ENCODE peak calls at places on chromosomes 7 and 10, in five cellular contexts. One of them, this sample, is unnamed.

GRCh38 chr10:132752378-132752777 is 33.6 kb downstream of the NKX6-2 start:
- DNase-seq in mammary epithelial cell: no peak
- DNase-seq in H9: no peak
- DNase-seq in SK-N-SH: no peak
- DNase-seq in neuronal stem cell: no peak
- DNase-seq in this sample: no peak

GRCh38 chr10:115861864-115862263 is 411.1 kb downstream of the GFRA1 start:
- DNase-seq in mammary epithelial cell: peak
- DNase-seq in H9: no peak
- DNase-seq in SK-N-SH: no peak
- DNase-seq in neuronal stem cell: no peak
- DNase-seq in this sample: no peak

GRCh38 chr7:110522751-110523200 is 568.2 kb upstream of the LRRN3 start:
- DNase-seq in mammary epithelial cell: peak
- DNase-seq in H9: no peak
- DNase-seq in SK-N-SH: peak
- DNase-seq in neuronal stem cell: no peak
- DNase-seq in this sample: no peak

GRCh38 chr10:73263948-73264347 is 11.5 kb upstream of the MRPS16 start:
- DNase-seq in mammary epithelial cell: peak
- DNase-seq in H9: no peak
- DNase-seq in SK-N-SH: peak
- DNase-seq in neuronal stem cell: no peak
- DNase-seq in this sample: no peak

GRCh38 chr10:98062424-98062823 is 32.0 kb upstream of the CRTAC1 start:
- DNase-seq in mammary epithelial cell: no peak
- DNase-seq in H9: no peak
- DNase-seq in SK-N-SH: no peak
- DNase-seq in neuronal stem cell: no peak
- DNase-seq in this sample: no peak

GRCh38 chr10:79159785-79160184 is 91.0 kb downstream of the ZMIZ1 start:
- DNase-seq in mammary epithelial cell: no peak
- DNase-seq in H9: no peak
- DNase-seq in SK-N-SH: peak
- DNase-seq in neuronal stem cell: no peak
- DNase-seq in this sample: no peak

GRCh38 chr7:8213381-8213780 is 48.6 kb downstream of the ICA1 start:
- DNase-seq in mammary epithelial cell: no peak
- DNase-seq in H9: no peak
- DNase-seq in SK-N-SH: no peak
- DNase-seq in neuronal stem cell: no peak
- DNase-seq in this sample: no peak

GRCh38 chr7:20083781-20084180 is 133.4 kb downstream of the MACC1 start:
- DNase-seq in mammary epithelial cell: peak
- DNase-seq in H9: no peak
- DNase-seq in SK-N-SH: no peak
- DNase-seq in neuronal stem cell: no peak
- DNase-seq in this sample: peak

GRCh38 chr10:71459513-71459912 is 62.8 kb downstream of the CDH23 start:
- DNase-seq in mammary epithelial cell: no peak
- DNase-seq in H9: peak
- DNase-seq in SK-N-SH: no peak
- DNase-seq in neuronal stem cell: no peak
- DNase-seq in this sample: no peak

GRCh38 chr7:140397784-140398750 is at the start of gene SLC37A3:
- DNase-seq in mammary epithelial cell: peak
- DNase-seq in H9: peak
- DNase-seq in SK-N-SH: peak
- DNase-seq in neuronal stem cell: peak
- DNase-seq in this sample: peak

GRCh38 chr7:27247452-27248426 is 5.1 kb downstream of the EVX1 start:
- DNase-seq in mammary epithelial cell: no peak
- DNase-seq in H9: no peak
- DNase-seq in SK-N-SH: peak
- DNase-seq in neuronal stem cell: no peak
- DNase-seq in this sample: no peak

GRCh38 chr10:43073721-43074120 is 3.1 kb upstream of the RET start:
- DNase-seq in mammary epithelial cell: no peak
- DNase-seq in H9: no peak
- DNase-seq in SK-N-SH: no peak
- DNase-seq in neuronal stem cell: no peak
- DNase-seq in this sample: no peak

GRCh38 chr10:62779487-62780248 is 24.9 kb upstream of the ADO start:
- DNase-seq in mammary epithelial cell: peak
- DNase-seq in H9: no peak
- DNase-seq in SK-N-SH: no peak
- DNase-seq in neuronal stem cell: no peak
- DNase-seq in this sample: no peak

GRCh38 chr7:21960922-21961321 is 15.2 kb upstream of the CDCA7L start:
- DNase-seq in mammary epithelial cell: peak
- DNase-seq in H9: no peak
- DNase-seq in SK-N-SH: no peak
- DNase-seq in neuronal stem cell: no peak
- DNase-seq in this sample: no peak

GRCh38 chr10:32332299-32332750 is 14.6 kb downstream of the EPC1 start:
- DNase-seq in mammary epithelial cell: peak
- DNase-seq in H9: no peak
- DNase-seq in SK-N-SH: no peak
- DNase-seq in neuronal stem cell: no peak
- DNase-seq in this sample: no peak

GRCh38 chr7:39838326-39838725 is 111.7 kb upstream of the CDK13 start:
- DNase-seq in mammary epithelial cell: peak
- DNase-seq in H9: no peak
- DNase-seq in SK-N-SH: no peak
- DNase-seq in neuronal stem cell: no peak
- DNase-seq in this sample: no peak

GRCh38 chr7:27442446-27442845 is 199.8 kb downstream of the EVX1 start:
- DNase-seq in mammary epithelial cell: peak
- DNase-seq in H9: no peak
- DNase-seq in SK-N-SH: no peak
- DNase-seq in neuronal stem cell: no peak
- DNase-seq in this sample: peak

GRCh38 chr10:54853883-54854282 is 52.9 kb upstream of the PCDH15 start:
- DNase-seq in mammary epithelial cell: no peak
- DNase-seq in H9: no peak
- DNase-seq in SK-N-SH: no peak
- DNase-seq in neuronal stem cell: no peak
- DNase-seq in this sample: no peak

DNA sequence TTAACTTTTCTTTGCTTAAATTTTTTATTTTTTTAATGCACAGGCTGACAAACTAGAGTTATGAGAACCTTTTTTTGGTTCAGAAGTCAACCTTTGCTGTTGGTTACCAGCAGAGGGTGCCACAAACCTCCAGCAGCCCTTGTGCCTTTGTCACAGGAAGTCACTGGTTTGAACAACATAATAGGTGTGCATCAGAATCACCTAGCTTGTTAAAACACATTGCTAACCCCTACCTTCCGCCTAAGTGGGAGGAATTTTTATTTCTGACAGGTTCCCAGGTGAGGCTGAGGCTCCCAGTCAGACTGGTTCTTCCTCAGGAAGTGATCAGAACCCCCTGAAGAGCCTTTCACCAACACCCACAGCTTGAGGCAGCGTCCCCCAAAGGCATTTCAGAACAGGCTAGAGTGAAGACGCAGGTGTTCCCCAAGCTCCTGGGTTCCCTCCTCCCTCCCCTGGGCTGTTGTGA is 22.6 kb upstream of the VDAC2 start:
- DNase-seq in mammary epithelial cell: peak
- DNase-seq in H9: peak
- DNase-seq in SK-N-SH: peak
- DNase-seq in neuronal stem cell: no peak
- DNase-seq in this sample: no peak
- H3K9ac ChIP-seq in mammary epithelial cell: no peak
- H3K9ac ChIP-seq in H9: no peak
- H3K9ac ChIP-seq in SK-N-SH: no peak
- H3K9ac ChIP-seq in neuronal stem cell: no peak
- H3K9ac ChIP-seq in this sample: peak

GRCh38 chr7:6482307-6482706 is 34.6 kb upstream of the DAGLB start:
- DNase-seq in mammary epithelial cell: no peak
- DNase-seq in H9: no peak
- DNase-seq in SK-N-SH: no peak
- DNase-seq in neuronal stem cell: no peak
- DNase-seq in this sample: no peak
- H3K9ac ChIP-seq in mammary epithelial cell: peak
- H3K9ac ChIP-seq in H9: no peak
- H3K9ac ChIP-seq in SK-N-SH: peak
- H3K9ac ChIP-seq in neuronal stem cell: no peak
- H3K9ac ChIP-seq in this sample: peak

GRCh38 chr7:126450269-126450671 is 802.5 kb downstream of the GRM8 start:
- DNase-seq in mammary epithelial cell: no peak
- DNase-seq in H9: no peak
- DNase-seq in SK-N-SH: no peak
- DNase-seq in neuronal stem cell: no peak
- DNase-seq in this sample: no peak
- H3K9ac ChIP-seq in mammary epithelial cell: no peak
- H3K9ac ChIP-seq in H9: no peak
- H3K9ac ChIP-seq in SK-N-SH: no peak
- H3K9ac ChIP-seq in neuronal stem cell: no peak
- H3K9ac ChIP-seq in this sample: no peak

GRCh38 chr10:49176310-49177268 is 11.6 kb downstream of the TMEM273 start:
- DNase-seq in mammary epithelial cell: no peak
- DNase-seq in H9: no peak
- DNase-seq in SK-N-SH: no peak
- DNase-seq in neuronal stem cell: no peak
- DNase-seq in this sample: no peak
- H3K9ac ChIP-seq in mammary epithelial cell: no peak
- H3K9ac ChIP-seq in H9: no peak
- H3K9ac ChIP-seq in SK-N-SH: no peak
- H3K9ac ChIP-seq in neuronal stem cell: no peak
- H3K9ac ChIP-seq in this sample: no peak

GRCh38 chr7:43697690-43698089 is 31.6 kb downstream of the COA1 start:
- DNase-seq in mammary epithelial cell: no peak
- DNase-seq in H9: no peak
- DNase-seq in SK-N-SH: no peak
- DNase-seq in neuronal stem cell: no peak
- DNase-seq in this sample: no peak

GRCh38 chr7:43701502-43701859 is 27.8 kb downstream of the COA1 start:
- DNase-seq in mammary epithelial cell: no peak
- DNase-seq in H9: no peak
- DNase-seq in SK-N-SH: no peak
- DNase-seq in neuronal stem cell: no peak
- DNase-seq in this sample: no peak

GRCh38 chr7:43700059-43700501 is 29.2 kb downstream of the COA1 start:
- DNase-seq in mammary epithelial cell: peak
- DNase-seq in H9: no peak
- DNase-seq in SK-N-SH: peak
- DNase-seq in neuronal stem cell: peak
- DNase-seq in this sample: no peak

GRCh38 chr7:43700646-43701501 is 28.4 kb downstream of the COA1 start:
- DNase-seq in mammary epithelial cell: no peak
- DNase-seq in H9: no peak
- DNase-seq in SK-N-SH: no peak
- DNase-seq in neuronal stem cell: no peak
- DNase-seq in this sample: no peak

DNA sequence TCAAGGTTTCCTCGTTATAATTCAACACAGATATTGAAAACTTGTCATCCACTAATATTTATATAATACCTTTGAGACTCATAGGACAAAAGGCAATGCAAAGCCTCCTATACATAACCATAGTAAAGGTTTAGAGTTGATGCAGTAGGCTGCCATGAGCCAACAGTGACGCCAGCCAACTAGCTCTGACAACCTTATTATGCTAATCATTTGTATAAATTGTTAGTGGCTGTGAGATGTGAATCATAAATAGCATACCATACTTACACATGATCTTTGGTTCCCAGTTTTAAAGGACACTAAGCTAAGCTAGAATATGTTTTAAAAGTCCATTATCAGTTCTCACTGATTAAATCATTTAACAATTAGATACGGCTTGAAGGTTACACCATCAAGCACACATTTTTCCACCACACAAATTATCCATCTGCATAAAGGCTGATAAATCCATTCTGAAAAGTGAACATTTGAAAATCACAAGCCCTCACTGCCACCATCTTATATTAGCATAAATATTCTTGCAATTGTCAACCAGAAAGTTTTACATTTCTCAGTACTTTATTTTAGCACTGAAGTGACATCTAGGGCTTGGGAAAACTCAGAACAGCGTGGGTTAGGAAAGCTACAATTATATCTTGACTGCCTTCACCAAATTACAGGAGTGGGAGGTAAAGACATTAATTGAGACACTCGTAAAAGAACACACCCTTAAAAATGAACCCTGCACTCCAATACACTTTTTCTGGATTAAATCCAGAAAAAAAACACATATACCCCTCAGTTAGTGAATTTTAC is 30.7 kb downstream of the COA1 start:
- DNase-seq in mammary epithelial cell: no peak
- DNase-seq in H9: no peak
- DNase-seq in SK-N-SH: no peak
- DNase-seq in neuronal stem cell: no peak
- DNase-seq in this sample: no peak
- H3K9ac ChIP-seq in mammary epithelial cell: no peak
- H3K9ac ChIP-seq in H9: no peak
- H3K9ac ChIP-seq in SK-N-SH: peak
- H3K9ac ChIP-seq in neuronal stem cell: no peak
- H3K9ac ChIP-seq in this sample: no peak

DNA sequence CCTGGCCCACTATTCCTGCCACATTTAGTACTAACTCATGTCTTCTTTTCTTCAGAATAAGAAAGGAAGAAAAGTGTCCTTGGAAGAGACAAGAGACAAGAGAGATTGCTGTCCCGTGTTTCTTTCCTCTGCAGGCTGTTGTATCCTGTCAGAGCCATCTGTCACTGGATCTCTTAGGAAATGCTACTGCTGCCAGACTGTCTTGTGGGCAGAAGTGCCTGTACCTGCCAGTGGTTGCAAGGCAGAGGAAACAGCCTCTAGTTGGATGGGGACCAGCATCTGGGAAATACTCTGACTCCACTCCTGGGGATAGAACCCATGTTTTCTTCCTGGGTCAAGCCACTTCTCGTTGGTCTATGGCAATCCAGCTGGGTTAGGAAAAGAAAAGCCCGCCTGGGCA is 16.7 kb upstream of the MAP3K8 start:
- DNase-seq in mammary epithelial cell: no peak
- DNase-seq in H9: no peak
- DNase-seq in SK-N-SH: no peak
- DNase-seq in neuronal stem cell: no peak
- DNase-seq in this sample: no peak
- H3K9ac ChIP-seq in mammary epithelial cell: no peak
- H3K9ac ChIP-seq in H9: no peak
- H3K9ac ChIP-seq in SK-N-SH: no peak
- H3K9ac ChIP-seq in neuronal stem cell: no peak
- H3K9ac ChIP-seq in this sample: no peak

GRCh38 chr10:80458263-80458625 is 4.1 kb downstream of the TSPAN14 start:
- DNase-seq in mammary epithelial cell: no peak
- DNase-seq in H9: no peak
- DNase-seq in SK-N-SH: no peak
- DNase-seq in neuronal stem cell: no peak
- DNase-seq in this sample: no peak
- H3K9ac ChIP-seq in mammary epithelial cell: no peak
- H3K9ac ChIP-seq in H9: no peak
- H3K9ac ChIP-seq in SK-N-SH: peak
- H3K9ac ChIP-seq in neuronal stem cell: no peak
- H3K9ac ChIP-seq in this sample: peak